ENCODE peak calls at places on chromosome 12, in eight cellular contexts. X is lung, P is H9, F is Right ventricle myocardium superior, J is tibial artery, A is RCC 7860, R is lower lobe of right lung, U is fibroblast of mammary gland. O is an unnamed sample.

GRCh38 chr12:109830267-109830666 is 2.9 kb downstream of the TRPV4 start:
- DNase-seq in X (no peak), P (no peak), F (no peak), J (no peak), A (no peak), R (no peak), U (no peak), O (no peak)

GRCh38 chr12:6451348-6452244 is at the start of gene TAPBPL:
- DNase-seq in X (peak), P (peak), F (peak), J (peak), A (peak), R (peak), U (peak), O (peak)

GRCh38 chr12:60577607-60578006 is 981.8 kb downstream of the SLC16A7 start:
- DNase-seq in X (no peak), P (no peak), F (no peak), J (no peak), A (no peak), R (no peak), U (no peak), O (no peak)

GRCh38 chr12:47080725-47081502 is 1.2 kb upstream of the AMIGO2 start:
- DNase-seq in X (peak), P (no peak), F (peak), J (peak), A (peak), R (peak), U (peak), O (peak)

GRCh38 chr12:75489613-75490210 is 9.2 kb downstream of the GLIPR1 start:
- DNase-seq in X (no peak), P (no peak), F (no peak), J (no peak), A (peak), R (no peak), U (peak), O (no peak)

GRCh38 chr12:49985981-49986380 is 13.2 kb downstream of the AQP6 start:
- DNase-seq in X (no peak), P (no peak), F (no peak), J (no peak), A (no peak), R (no peak), U (peak), O (no peak)

GRCh38 chr12:107525063-107525718 is 160.4 kb upstream of the PWP1 start:
- DNase-seq in X (no peak), P (no peak), F (no peak), J (no peak), A (no peak), R (no peak), U (no peak), O (no peak)

GRCh38 chr12:113835433-113835832 is 130.7 kb downstream of the RBM19 start:
- DNase-seq in X (no peak), P (no peak), F (no peak), J (no peak), A (no peak), R (no peak), U (no peak), O (no peak)

GRCh38 chr12:24803406-24804245 is 145.3 kb downstream of the BCAT1 start:
- DNase-seq in X (no peak), P (no peak), F (no peak), J (no peak), A (no peak), R (no peak), U (no peak), O (no peak)

GRCh38 chr12:114403044-114403689 is 2.8 kb downstream of the TBX5 start:
- DNase-seq in X (no peak), P (peak), F (peak), J (no peak), A (no peak), R (no peak), U (peak), O (peak)

GRCh38 chr12:112973712-112974305 is 4.5 kb upstream of the OAS2 start:
- DNase-seq in X (no peak), P (no peak), F (no peak), J (no peak), A (no peak), R (no peak), U (peak), O (no peak)

O was measured in posterior vena cava.